ENCODE peak calls at places on chromosome 22, in nine cellular contexts. L is A549, A is astrocyte, X is IMR-90, V is SK-N-SH, U is GM23248, G is hepatocyte, H is fibroblast of lung, Q is mammary epithelial cell. P is an unnamed sample.

GRCh38 chr22:41308054-41308453 is 6.7 kb downstream of the ZC3H7B start:
- DNase-seq in L (no peak), A (no peak), X (peak), V (no peak), U (peak), G (no peak), H (peak), Q (no peak), P (no peak)

GRCh38 chr22:28027453-28028448 is 108.7 kb upstream of the PITPNB start:
- DNase-seq in L (no peak), A (no peak), X (no peak), V (peak), U (no peak), G (no peak), H (no peak), Q (no peak), P (no peak)

GRCh38 chr22:49882519-49883293 is 29.1 kb downstream of the ZBED4 start:
- DNase-seq in L (no peak), A (peak), X (peak), V (no peak), U (no peak), G (no peak), H (peak), Q (no peak), P (no peak)

GRCh38 chr22:38422615-38423511 is 32.1 kb downstream of the KCNJ4 start:
- DNase-seq in L (no peak), A (no peak), X (no peak), V (no peak), U (no peak), G (no peak), H (no peak), Q (no peak), P (no peak)

GRCh38 chr22:44451016-44451415 is 47.0 kb downstream of the RTL6 start:
- DNase-seq in L (no peak), A (no peak), X (no peak), V (no peak), U (no peak), G (no peak), H (no peak), Q (no peak), P (no peak)

GRCh38 chr22:37121887-37122591 is 12.5 kb upstream of the TMPRSS6 start:
- DNase-seq in L (peak), A (peak), X (peak), V (peak), U (peak), G (peak), H (peak), Q (peak), P (no peak)

GRCh38 chr22:44181033-44181911 is 547 bp downstream of the PARVG start:
- DNase-seq in L (no peak), A (peak), X (no peak), V (no peak), U (no peak), G (no peak), H (peak), Q (no peak), P (no peak)

GRCh38 chr22:50182176-50183081 is 3.3 kb upstream of the TRABD start:
- DNase-seq in L (no peak), A (no peak), X (no peak), V (no peak), U (no peak), G (no peak), H (no peak), Q (no peak), P (no peak)

GRCh38 chr22:32650553-32651345 is 150.8 kb upstream of the TIMP3 start:
- DNase-seq in L (no peak), A (peak), X (peak), V (no peak), U (peak), G (no peak), H (peak), Q (no peak), P (no peak)

GRCh38 chr22:38956551-38956950 is 858 bp upstream of the APOBEC3A start:
- DNase-seq in L (no peak), A (no peak), X (no peak), V (no peak), U (no peak), G (no peak), H (no peak), Q (no peak), P (no peak)

GRCh38 chr22:37507731-37508130 is 11.5 kb downstream of the CARD10 start:
- DNase-seq in L (no peak), A (no peak), X (no peak), V (no peak), U (no peak), G (no peak), H (no peak), Q (no peak), P (no peak)

GRCh38 chr22:42912049-42912448 is 55.0 kb upstream of the ARFGAP3 start:
- DNase-seq in L (no peak), A (no peak), X (no peak), V (no peak), U (no peak), G (no peak), H (no peak), Q (no peak), P (no peak)

GRCh38 chr22:50399751-50400331 is 56.7 kb downstream of the PPP6R2 start:
- DNase-seq in L (peak), A (no peak), X (no peak), V (peak), U (peak), G (peak), H (no peak), Q (no peak), P (peak)

GRCh38 chr22:21995660-21996059 is 13.1 kb upstream of the TOP3B start:
- DNase-seq in L (no peak), A (no peak), X (no peak), V (no peak), U (no peak), G (no peak), H (no peak), Q (no peak), P (no peak)

GRCh38 chr22:19035474-19036228 is 86.6 kb downstream of the DGCR2 start:
- DNase-seq in L (peak), A (no peak), X (no peak), V (no peak), U (no peak), G (no peak), H (no peak), Q (no peak), P (peak)

GRCh38 chr22:21766933-21767462 is 31.4 kb upstream of the YPEL1 start:
- DNase-seq in L (no peak), A (no peak), X (no peak), V (no peak), U (no peak), G (no peak), H (no peak), Q (no peak), P (no peak)

GRCh38 chr22:22548910-22549309 is 10.2 kb downstream of the PRAME start:
- DNase-seq in L (no peak), A (no peak), X (no peak), V (no peak), U (no peak), G (no peak), H (no peak), Q (no peak), P (no peak)

GRCh38 chr22:27866136-27867091 is 52.6 kb downstream of the PITPNB start:
- DNase-seq in L (peak), A (peak), X (peak), V (no peak), U (peak), G (peak), H (peak), Q (peak), P (no peak)

GRCh38 chr22:27783436-27784098 is 18.0 kb downstream of the MN1 start:
- DNase-seq in L (no peak), A (no peak), X (no peak), V (no peak), U (peak), G (no peak), H (no peak), Q (no peak), P (no peak)

GRCh38 chr22:40036591-40037225 is 42.0 kb downstream of the FAM83F start:
- DNase-seq in L (peak), A (peak), X (peak), V (peak), U (peak), G (peak), H (peak), Q (no peak), P (peak)
- H3K4me2 ChIP-seq in L (no peak), A (no peak), X (no peak), V (no peak), U (no peak), G (no peak), H (no peak), Q (no peak), P (no peak)

DNA sequence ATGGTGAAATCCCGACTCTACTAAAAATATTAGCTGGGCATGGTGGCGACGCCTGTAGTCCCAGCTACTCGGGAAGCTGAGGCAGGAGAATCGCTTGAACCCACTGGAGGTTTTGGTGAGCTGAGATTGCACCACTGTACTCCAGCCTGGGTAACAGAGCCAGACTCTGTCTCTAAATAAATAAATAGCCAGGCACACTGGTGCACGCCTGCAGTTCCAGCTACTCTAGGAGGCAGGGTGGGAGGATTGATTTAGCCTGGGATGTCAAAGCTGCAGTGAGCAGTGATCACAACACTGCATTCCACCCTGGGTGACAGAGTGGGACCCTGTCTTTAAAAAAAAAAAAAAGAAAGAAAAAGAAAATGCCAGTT is 17.4 kb downstream of the SUSD2 start:
- DNase-seq in L (no peak), A (no peak), X (no peak), V (no peak), U (no peak), G (no peak), H (no peak), Q (no peak), P (no peak)
- H3K4me2 ChIP-seq in L (no peak), A (no peak), X (no peak), V (no peak), U (no peak), G (no peak), H (no peak), Q (no peak), P (no peak)

DNA sequence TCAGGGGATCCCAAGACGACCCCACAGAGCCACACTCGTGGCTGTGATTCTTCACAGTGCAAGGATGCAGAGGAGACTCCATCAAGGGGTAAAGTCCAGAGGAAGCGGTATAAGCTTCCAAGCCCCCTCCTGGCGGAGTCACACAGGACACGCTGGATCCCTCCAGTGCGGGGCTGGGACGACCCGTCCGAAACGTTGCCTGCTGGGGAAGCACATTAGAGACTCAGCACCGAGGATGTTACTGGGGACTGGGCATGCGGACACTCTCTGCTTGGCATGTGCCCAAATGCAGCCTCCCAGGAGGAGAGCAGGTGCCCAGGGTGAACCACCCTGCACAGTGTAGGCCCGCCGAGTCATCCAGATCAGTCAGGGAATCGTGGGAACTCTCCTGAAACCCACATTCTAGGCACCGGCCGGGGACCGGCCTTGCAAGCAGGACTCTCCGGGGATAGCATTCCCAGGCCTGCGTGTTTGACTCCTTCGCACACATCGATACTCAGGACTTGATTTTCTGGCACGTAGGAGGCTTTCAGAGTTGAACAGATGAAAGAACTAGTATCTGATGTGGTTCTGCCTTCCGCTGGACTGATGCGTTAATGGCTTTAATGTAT is 229.8 kb downstream of the TBC1D22A start:
- DNase-seq in L (no peak), A (no peak), X (no peak), V (no peak), U (no peak), G (no peak), H (no peak), Q (no peak), P (no peak)
- H3K4me2 ChIP-seq in L (no peak), A (no peak), X (no peak), V (no peak), U (no peak), G (no peak), H (no peak), Q (no peak), P (no peak)

DNA sequence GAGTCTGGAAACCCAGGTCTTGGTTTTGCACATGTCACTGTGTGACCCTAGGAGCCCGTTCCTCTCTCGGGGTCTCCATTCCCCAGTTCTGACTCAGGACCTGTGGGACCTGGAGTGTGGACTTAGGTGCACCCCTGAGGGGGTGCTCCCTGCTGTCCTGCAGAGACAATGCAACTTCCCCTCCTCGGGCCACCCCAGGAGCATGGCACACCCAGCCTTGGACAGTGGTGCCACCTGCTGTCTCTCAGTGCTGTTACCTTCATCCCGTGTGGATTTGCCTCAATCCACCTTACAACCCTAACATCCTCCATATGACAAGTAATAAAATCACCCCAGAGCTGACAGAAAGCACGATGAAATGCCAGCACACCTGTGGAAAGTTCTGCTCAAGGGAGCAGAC is 27.5 kb upstream of the CRYBB3 start:
- DNase-seq in L (peak), A (no peak), X (no peak), V (peak), U (no peak), G (peak), H (no peak), Q (no peak), P (no peak)
- H3K4me2 ChIP-seq in L (no peak), A (no peak), X (no peak), V (no peak), U (no peak), G (no peak), H (no peak), Q (no peak), P (no peak)

GRCh38 chr22:48700566-48701295 is 1126.9 kb downstream of the BRD1 start:
- DNase-seq in L (no peak), A (no peak), X (no peak), V (no peak), U (no peak), G (no peak), H (no peak), Q (no peak), P (no peak)
- H3K4me2 ChIP-seq in L (no peak), A (no peak), X (no peak), V (no peak), U (no peak), G (no peak), H (no peak), Q (no peak), P (no peak)

GRCh38 chr22:26587991-26588613 is 1.8 kb downstream of the TPST2 start:
- DNase-seq in L (no peak), A (peak), X (no peak), V (no peak), U (peak), G (no peak), H (peak), Q (no peak), P (no peak)

GRCh38 chr22:26584010-26584409 is 5.9 kb downstream of the TPST2 start:
- DNase-seq in L (no peak), A (no peak), X (no peak), V (no peak), U (no peak), G (no peak), H (no peak), Q (no peak), P (no peak)

GRCh38 chr22:26581769-26582168 is 8.2 kb downstream of the TPST2 start:
- DNase-seq in L (no peak), A (no peak), X (no peak), V (no peak), U (no peak), G (no peak), H (no peak), Q (no peak), P (no peak)

GRCh38 chr22:26586556-26587325 is 3.2 kb downstream of the TPST2 start:
- DNase-seq in L (no peak), A (no peak), X (no peak), V (no peak), U (no peak), G (no peak), H (no peak), Q (no peak), P (no peak)

DNA sequence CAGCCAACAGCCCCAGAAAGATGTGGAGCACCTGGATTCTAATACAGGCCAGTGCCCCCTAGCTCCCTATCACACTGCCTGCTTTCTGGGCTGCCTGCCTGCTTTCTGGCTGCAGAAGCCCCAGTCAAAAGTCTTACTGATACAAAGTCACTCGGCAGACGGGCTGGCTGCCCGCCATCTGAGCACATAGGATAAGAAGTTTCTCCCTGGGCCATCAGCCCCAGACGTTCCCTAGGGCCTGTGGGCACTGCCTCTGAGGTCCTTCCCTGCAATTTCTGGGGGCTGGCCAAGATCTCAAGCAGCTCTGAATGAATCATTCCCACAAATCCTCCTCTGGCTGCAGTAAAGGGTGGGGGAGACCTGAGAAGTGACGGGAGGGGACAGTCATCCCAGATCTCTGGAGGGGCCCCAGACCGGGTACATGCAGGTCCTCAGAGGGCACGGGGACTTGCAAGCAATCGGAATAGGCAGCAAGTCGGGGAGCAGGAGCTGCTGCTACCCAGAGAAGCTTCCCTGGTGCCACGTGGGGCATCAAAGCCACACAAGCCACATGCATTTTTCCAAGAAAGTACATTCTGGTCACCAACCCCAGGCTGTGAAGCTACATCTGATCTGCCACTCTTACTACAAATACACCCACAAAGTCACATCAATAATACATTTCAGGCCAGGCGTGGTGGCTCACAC is 4.7 kb downstream of the TPST2 start:
- DNase-seq in L (peak), A (peak), X (peak), V (peak), U (peak), G (peak), H (peak), Q (peak), P (no peak)
- H3K4me2 ChIP-seq in L (peak), A (peak), X (peak), V (peak), U (peak), G (peak), H (no peak), Q (no peak), P (no peak)

GRCh38 chr22:45496451-45496941 is 6.2 kb upstream of the FBLN1 start:
- DNase-seq in L (no peak), A (no peak), X (no peak), V (peak), U (no peak), G (no peak), H (peak), Q (no peak), P (no peak)

GRCh38 chr22:45499746-45500145 is 2.9 kb upstream of the FBLN1 start:
- DNase-seq in L (no peak), A (no peak), X (no peak), V (no peak), U (no peak), G (no peak), H (no peak), Q (no peak), P (no peak)

GRCh38 chr22:45493286-45493771 is 9.4 kb upstream of the FBLN1 start:
- DNase-seq in L (no peak), A (peak), X (no peak), V (peak), U (peak), G (no peak), H (peak), Q (no peak), P (no peak)

GRCh38 chr22:45497746-45498145 is 4.9 kb upstream of the FBLN1 start:
- DNase-seq in L (no peak), A (no peak), X (peak), V (no peak), U (no peak), G (no peak), H (no peak), Q (no peak), P (no peak)

GRCh38 chr22:45497268-45497667 is 5.4 kb upstream of the FBLN1 start:
- DNase-seq in L (no peak), A (no peak), X (peak), V (peak), U (peak), G (no peak), H (no peak), Q (no peak), P (no peak)
- H3K4me2 ChIP-seq in L (no peak), A (no peak), X (peak), V (no peak), U (peak), G (no peak), H (peak), Q (no peak), P (no peak)

DNA sequence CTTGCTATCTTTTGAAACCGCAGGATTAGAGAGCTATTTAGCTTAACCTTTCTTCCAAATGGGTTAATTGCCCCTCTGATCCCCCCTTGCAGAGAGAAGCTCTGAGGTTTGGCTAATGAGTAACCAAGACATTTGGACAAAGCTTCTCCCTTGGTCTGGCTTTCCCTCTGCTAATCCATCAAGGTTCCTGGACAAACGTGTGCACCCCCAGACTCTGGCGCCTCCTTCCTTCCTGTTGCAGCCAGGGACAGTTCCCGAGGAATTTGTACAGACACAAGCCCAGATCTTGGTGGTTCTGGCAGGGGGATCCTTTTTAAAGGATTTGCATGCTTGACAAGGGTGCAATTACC is 1.6 kb downstream of the KIAA1671 start:
- DNase-seq in L (no peak), A (peak), X (no peak), V (no peak), U (no peak), G (peak), H (peak), Q (no peak), P (peak)
- H3K4me2 ChIP-seq in L (peak), A (peak), X (no peak), V (peak), U (no peak), G (peak), H (no peak), Q (peak), P (peak)

P was measured in neural progenitor cell.